ENCODE peak calls at places on chromosomes 11 and 22, in four cellular contexts. L is tibial nerve, R is sigmoid colon, W is A549. Z is an unnamed sample.

GRCh38 chr11:120759046-120759445 is 247.5 kb downstream of the GRIK4 start:
- DNase-seq in R (no peak), W (no peak), L (no peak), Z (no peak)

GRCh38 chr22:20299736-20300136 is 20.1 kb downstream of the DGCR6L start:
- DNase-seq in R (no peak), W (no peak), L (no peak), Z (no peak)

GRCh38 chr22:48650323-48651035 is 1177.2 kb downstream of the BRD1 start:
- DNase-seq in L (no peak), R (no peak), W (no peak), Z (no peak)

GRCh38 chr11:84117394-84117793 is 831.2 kb upstream of the CCDC90B start:
- DNase-seq in R (no peak), W (no peak), L (no peak), Z (no peak)

GRCh38 chr11:55661901-55662300 is at the start of gene OR4C6:
- DNase-seq in W (no peak), R (no peak), L (no peak), Z (no peak)

GRCh38 chr11:63762662-63763505 is 5.7 kb downstream of the ZFTA start:
- DNase-seq in L (no peak), R (peak; percentile 85), W (no peak), Z (no peak)

GRCh38 chr22:35314161-35314942 is 14.7 kb downstream of the TOM1 start:
- DNase-seq in W (no peak), R (peak; percentile 64), L (no peak), Z (no peak)

GRCh38 chr11:109000531-109000930 is 335.7 kb downstream of the DDX10 start:
- DNase-seq in W (no peak), L (no peak), R (no peak), Z (no peak)

GRCh38 chr11:33387586-33387985 is 130.4 kb downstream of the HIPK3 start:
- DNase-seq in L (no peak), W (no peak), R (no peak), Z (no peak)

GRCh38 chr11:57513446-57513795 is 2.1 kb downstream of the SLC43A1 start:
- DNase-seq in W (no peak), R (no peak), L (no peak), Z (no peak)
- H3K4me3 ChIP-seq in W (no peak overlapping the region), R (no peak overlapping the region), L (no peak overlapping the region), Z (no peak overlapping the region)

GRCh38 chr22:17260950-17261349 is 41.7 kb upstream of the ADA2 start:
- DNase-seq in W (no peak), L (no peak), R (no peak), Z (no peak)
- H3K4me3 ChIP-seq in W (no peak overlapping the region), L (no peak overlapping the region), R (no peak overlapping the region), Z (no peak overlapping the region)

GRCh38 chr22:38751422-38752346 is 4.1 kb downstream of the SUN2 start:
- DNase-seq in W (no peak), L (no peak), R (no peak), Z (no peak)

GRCh38 chr22:38750104-38750503 is 5.7 kb downstream of the SUN2 start:
- DNase-seq in L (no peak), R (no peak), W (no peak), Z (no peak)

GRCh38 chr22:38748487-38749136 is 7.2 kb downstream of the SUN2 start:
- DNase-seq in W (no peak), L (no peak), R (no peak), Z (no peak)

GRCh38 chr22:38751066-38751421 is 4.8 kb downstream of the SUN2 start:
- DNase-seq in W (no peak), R (no peak), L (no peak), Z (no peak)

GRCh38 chr22:38750638-38751037 is 5.2 kb downstream of the SUN2 start:
- DNase-seq in W (no peak), R (no peak), L (no peak), Z (no peak)
- H3K4me3 ChIP-seq in W (no peak overlapping the region), R (no peak overlapping the region), L (no peak overlapping the region), Z (no peak overlapping the region)

GRCh38 chr11:86948733-86949132 is 6.5 kb downstream of the FZD4 start:
- DNase-seq in R (no peak), W (no peak), L (no peak), Z (no peak)

GRCh38 chr11:86952221-86952875 is 2.8 kb downstream of the FZD4 start:
- DNase-seq in W (no peak), R (no peak), L (no peak), Z (no peak)

GRCh38 chr11:86947541-86947940 is 7.7 kb downstream of the FZD4 start:
- DNase-seq in L (no peak), R (no peak), W (no peak), Z (no peak)

GRCh38 chr11:86951706-86952105 is 3.5 kb downstream of the FZD4 start:
- DNase-seq in L (no peak), W (no peak), R (no peak), Z (no peak)

GRCh38 chr11:86949995-86950993 is 4.9 kb downstream of the FZD4 start:
- DNase-seq in W (no peak), R (no peak), L (no peak), Z (no peak)
- H3K4me3 ChIP-seq in W (no peak overlapping the region), R (peak overlapping the region; percentile 25), L (no peak overlapping the region), Z (peak overlapping the region; percentile 94)

GRCh38 chr11:16604784-16605439 is 133.5 kb upstream of the C11orf58 start:
- DNase-seq in L (peak; percentile 23), W (no peak), R (peak; percentile 64), Z (no peak)
- H3K4me3 ChIP-seq in L (peak overlapping the region; percentile 62), W (peak overlapping the region; percentile 50), R (peak overlapping the region; percentile 56), Z (peak overlapping the region; percentile 78)

Z was measured in thoracic aorta.